ENCODE peak calls at places on chromosomes 5 and 9, in six cellular contexts. D is skeletal muscle cell, W is left cardiac atrium, M is aorta, J is dorsolateral prefrontal cortex, B is AG09309. S is an unnamed sample.

GRCh38 chr9:124256517-124257069 is 1.2 kb upstream of the NEK6 start:
- DNase-seq in D (peak), W (no peak), M (peak), J (no peak), B (peak), S (no peak)

GRCh38 chr5:171419663-171420428 is 399 bp downstream of the FGF18 start:
- DNase-seq in D (no peak), W (no peak), M (no peak), J (peak), B (no peak), S (peak)

GRCh38 chr5:137688248-137688840 is 47.5 kb downstream of the KLHL3 start:
- DNase-seq in D (no peak), W (no peak), M (no peak), J (no peak), B (no peak), S (no peak)

GRCh38 chr5:15105799-15106393 is 234.3 kb upstream of the ANKH start:
- DNase-seq in D (peak), W (peak), M (no peak), J (peak), B (peak), S (peak)

GRCh38 chr5:172458956-172459355 is 4.6 kb upstream of the SH3PXD2B start:
- DNase-seq in D (no peak), W (no peak), M (no peak), J (no peak), B (no peak), S (no peak)

GRCh38 chr5:133423031-133423617 is 189.2 kb downstream of the FSTL4 start:
- DNase-seq in D (no peak), W (no peak), M (no peak), J (peak), B (no peak), S (no peak)

GRCh38 chr5:113722979-113723378 is 209.5 kb downstream of the YTHDC2 start:
- DNase-seq in D (no peak), W (no peak), M (no peak), J (no peak), B (no peak), S (no peak)

GRCh38 chr9:87276327-87276841 is 221.3 kb upstream of the DAPK1 start:
- DNase-seq in D (peak), W (no peak), M (no peak), J (no peak), B (peak), S (no peak)

GRCh38 chr9:134602547-134603362 is 38.8 kb upstream of the COL5A1 start:
- DNase-seq in D (peak), W (peak), M (peak), J (no peak), B (peak), S (peak)

S was measured in heart left ventricle.